ENCODE peak calls at places on chromosomes 11 and 22, in four cellular contexts. C is GM12878, K is K562, F is HepG2. R is an unnamed sample.

GRCh38 chr11:75554258-75555022 is 7.6 kb upstream of the SERPINH1 start:
- DNase-seq in C (no peak), K (peak), F (peak), R (peak)

GRCh38 chr22:47102081-47102480 is 339.6 kb downstream of the TBC1D22A start:
- DNase-seq in C (no peak), K (no peak), F (no peak), R (no peak)

GRCh38 chr11:34192481-34193401 is 87.3 kb downstream of the NAT10 start:
- DNase-seq in C (no peak), K (no peak), F (no peak), R (no peak)

GRCh38 chr22:36208934-36209333 is 7.3 kb upstream of the APOL4 start:
- DNase-seq in C (no peak), K (no peak), F (no peak), R (no peak)

GRCh38 chr11:129731316-129731715 is 84.3 kb upstream of the TMEM45B start:
- DNase-seq in C (no peak), K (no peak), F (no peak), R (no peak)

GRCh38 chr11:65419773-65420481 is 2.7 kb upstream of the NEAT1 start:
- DNase-seq in C (no peak), K (peak), F (peak), R (peak)

GRCh38 chr22:23713696-23714595 is 23.1 kb downstream of the RGL4 start:
- DNase-seq in C (no peak), K (no peak), F (no peak), R (no peak)

GRCh38 chr11:26730711-26731460 is 9.0 kb upstream of the SLC5A12 start:
- DNase-seq in C (no peak), K (no peak), F (no peak), R (no peak)

GRCh38 chr22:35114296-35114980 is 48.5 kb downstream of the ISX start:
- DNase-seq in C (no peak), K (no peak), F (no peak), R (no peak)

GRCh38 chr22:48323746-48324145 is 1503.9 kb downstream of the BRD1 start:
- DNase-seq in C (no peak), K (no peak), F (no peak), R (no peak)

GRCh38 chr11:87753143-87753542 is 422.1 kb downstream of the RAB38 start:
- DNase-seq in C (no peak), K (no peak), F (no peak), R (no peak)

GRCh38 chr11:11841605-11842425 is at the start of gene USP47:
- DNase-seq in C (no peak), K (peak), F (peak), R (peak)

GRCh38 chr11:132914600-132914999 is 617.7 kb downstream of the OPCML start:
- DNase-seq in C (no peak), K (no peak), F (no peak), R (no peak)

GRCh38 chr11:14318581-14318981 is 40.4 kb downstream of the RRAS2 start:
- DNase-seq in C (no peak), K (no peak), F (no peak), R (no peak)

GRCh38 chr11:115505165-115505564 is 950 bp upstream of the CADM1 start:
- DNase-seq in C (no peak), K (no peak), F (no peak), R (peak)

GRCh38 chr11:1761110-1761856 is 2.4 kb downstream of the CTSD start:
- DNase-seq in C (no peak), K (no peak), F (no peak), R (no peak)

GRCh38 chr22:24728790-24729637 is 45.5 kb downstream of the PIWIL3 start:
- DNase-seq in C (no peak), K (peak), F (peak), R (no peak)

GRCh38 chr22:49577168-49578060 is 250.3 kb downstream of the BRD1 start:
- DNase-seq in C (no peak), K (no peak), F (no peak), R (no peak)

GRCh38 chr22:49574205-49574604 is 253.5 kb downstream of the BRD1 start:
- DNase-seq in C (no peak), K (no peak), F (no peak), R (no peak)

GRCh38 chr22:49576241-49577141 is 251.2 kb downstream of the BRD1 start:
- DNase-seq in C (no peak), K (no peak), F (no peak), R (no peak)

GRCh38 chr22:49574861-49575702 is 252.6 kb downstream of the BRD1 start:
- DNase-seq in C (no peak), K (no peak), F (no peak), R (no peak)

GRCh38 chr22:49575703-49576081 is 252.0 kb downstream of the BRD1 start:
- DNase-seq in C (no peak), K (no peak), F (no peak), R (no peak)
- TF ChIP-seq TCF7 in C (no peak), K (no peak), F (no peak), R (no peak)

DNA sequence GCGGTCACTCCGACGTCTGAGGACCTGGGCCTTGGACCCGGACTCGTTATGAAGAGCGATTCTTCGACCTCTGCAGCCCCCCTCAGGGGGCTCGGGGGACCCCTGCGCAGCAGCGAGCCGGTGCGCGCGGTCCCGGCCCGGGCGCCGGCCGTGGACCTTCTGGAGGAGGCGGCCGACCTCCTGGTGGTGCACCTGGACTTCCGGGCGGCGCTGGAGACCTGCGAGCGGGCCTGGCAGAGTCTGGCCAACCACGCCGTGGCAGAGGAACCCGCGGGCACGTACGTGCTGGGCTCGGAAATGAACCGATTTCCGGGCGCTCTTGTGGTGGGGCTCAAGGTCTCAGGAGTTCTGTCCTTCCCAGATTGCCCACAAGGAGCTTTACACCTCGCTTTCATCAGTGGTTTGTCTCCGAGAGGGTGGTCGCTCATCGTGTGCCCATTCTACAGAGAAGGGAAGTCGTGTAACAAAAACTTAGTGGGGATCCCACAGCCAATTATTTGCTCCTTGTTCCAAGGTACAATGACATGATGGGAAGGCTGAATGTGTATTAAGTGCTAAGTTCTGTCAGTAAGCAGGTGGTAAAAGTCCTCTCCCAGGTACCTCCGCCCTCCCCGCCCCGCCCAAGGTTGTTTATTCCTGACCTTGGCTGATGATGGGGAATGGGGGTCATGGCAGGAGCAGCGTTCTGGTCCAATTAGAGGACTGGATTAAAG is 695 bp downstream of the PEX26 start:
- DNase-seq in C (no peak), K (peak), F (peak), R (peak)
- TF ChIP-seq CBFB in C (peak), K (no peak), F (no peak), R (no peak)

DNA sequence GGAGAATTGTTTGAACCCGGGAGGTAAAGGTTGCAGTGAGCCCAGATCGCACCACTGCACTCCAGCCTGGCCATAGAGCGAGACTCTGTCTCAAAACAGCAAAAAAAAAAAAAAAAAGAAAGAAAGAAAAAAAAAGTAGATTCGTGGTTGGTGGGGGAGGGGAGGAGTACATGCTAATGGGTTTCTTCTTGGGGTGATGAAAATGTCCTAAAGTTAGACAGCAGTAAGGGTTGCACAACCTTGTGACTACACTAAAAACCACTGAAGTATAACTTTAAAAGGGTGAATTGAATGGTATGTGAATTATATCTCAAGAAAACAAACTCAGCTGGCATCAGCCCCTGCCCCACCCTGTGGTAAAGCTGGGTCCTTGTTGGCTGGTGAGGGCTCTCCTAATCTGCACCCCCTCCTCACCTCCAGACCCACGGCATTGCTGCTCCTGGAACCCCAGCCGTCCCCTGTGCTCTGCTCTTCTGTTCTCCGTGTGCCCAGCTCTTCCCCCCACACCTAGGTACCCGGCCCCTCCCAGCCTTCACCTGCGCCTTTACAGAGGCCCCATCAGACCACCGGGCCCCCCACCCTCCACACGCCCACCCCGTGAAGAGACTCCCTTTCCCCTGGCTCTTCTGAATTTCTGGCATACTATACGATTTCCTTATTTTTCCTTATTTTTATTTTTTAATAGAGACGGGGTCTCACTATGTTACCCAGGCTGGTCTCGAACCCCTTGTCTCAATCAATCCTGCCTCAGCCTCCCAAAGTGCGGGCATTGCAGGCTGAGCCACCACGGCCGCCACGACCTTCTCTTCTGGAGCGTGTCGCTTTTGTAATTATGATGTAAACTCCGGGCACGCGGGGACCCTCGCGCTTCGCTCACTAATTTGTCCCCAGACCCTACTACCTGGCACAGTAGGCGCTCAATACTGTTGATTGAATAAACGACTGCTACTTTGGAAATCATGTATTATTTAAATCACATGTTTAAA is 927 bp upstream of the FADD start:
- DNase-seq in C (no peak), K (no peak), F (no peak), R (no peak)
- TF ChIP-seq SP1 in C (no peak), K (no peak), F (no peak), R (no peak)

GRCh38 chr11:73597340-73597955 is 464 bp downstream of the FAM168A start:
- DNase-seq in C (no peak), K (no peak), F (no peak), R (no peak)

GRCh38 chr11:73591743-73592142 is 6.2 kb downstream of the FAM168A start:
- DNase-seq in C (no peak), K (no peak), F (no peak), R (no peak)

GRCh38 chr11:73591050-73591449 is 6.9 kb downstream of the FAM168A start:
- DNase-seq in C (no peak), K (no peak), F (no peak), R (no peak)

GRCh38 chr11:73596547-73596946 is 1.4 kb downstream of the FAM168A start:
- DNase-seq in C (no peak), K (no peak), F (no peak), R (no peak)

GRCh38 chr11:73592640-73593039 is 5.3 kb downstream of the FAM168A start:
- DNase-seq in C (no peak), K (no peak), F (no peak), R (no peak)
- TF ChIP-seq TCF7 in C (no peak), K (no peak), F (no peak), R (no peak)

DNA sequence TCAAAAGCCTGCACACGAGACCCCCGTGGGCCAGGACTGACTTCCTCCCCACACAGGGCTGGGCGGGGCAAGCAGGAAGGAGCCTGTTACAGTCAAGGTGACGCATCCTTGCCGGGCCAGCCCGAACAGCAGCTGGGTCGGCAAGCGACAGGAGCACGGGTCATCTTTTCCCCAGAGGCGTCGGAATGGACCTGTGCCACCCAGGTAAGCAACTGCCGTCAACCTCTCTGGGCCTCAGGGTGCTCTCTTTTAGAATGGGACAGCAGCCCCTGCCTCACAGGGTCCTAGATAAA is at the start of gene CYTH4:
- DNase-seq in C (no peak), K (peak), F (no peak), R (no peak)
- TF ChIP-seq CBFB in C (peak), K (no peak), F (no peak), R (no peak)

GRCh38 chr11:113698515-113698914 is 7.6 kb downstream of the TMPRSS5 start:
- DNase-seq in C (no peak), K (no peak), F (no peak), R (no peak)

GRCh38 chr11:113694390-113694789 is 11.7 kb downstream of the TMPRSS5 start:
- DNase-seq in C (no peak), K (no peak), F (no peak), R (no peak)

GRCh38 chr11:113695207-113695606 is 10.9 kb downstream of the TMPRSS5 start:
- DNase-seq in C (no peak), K (no peak), F (no peak), R (no peak)

GRCh38 chr11:113697075-113697474 is 9.0 kb downstream of the TMPRSS5 start:
- DNase-seq in C (no peak), K (no peak), F (no peak), R (no peak)

GRCh38 chr11:113697798-113698407 is 8.2 kb downstream of the TMPRSS5 start:
- DNase-seq in C (no peak), K (peak), F (no peak), R (no peak)
- TF ChIP-seq SP1 in C (no peak), K (no peak), F (no peak), R (no peak)

DNA sequence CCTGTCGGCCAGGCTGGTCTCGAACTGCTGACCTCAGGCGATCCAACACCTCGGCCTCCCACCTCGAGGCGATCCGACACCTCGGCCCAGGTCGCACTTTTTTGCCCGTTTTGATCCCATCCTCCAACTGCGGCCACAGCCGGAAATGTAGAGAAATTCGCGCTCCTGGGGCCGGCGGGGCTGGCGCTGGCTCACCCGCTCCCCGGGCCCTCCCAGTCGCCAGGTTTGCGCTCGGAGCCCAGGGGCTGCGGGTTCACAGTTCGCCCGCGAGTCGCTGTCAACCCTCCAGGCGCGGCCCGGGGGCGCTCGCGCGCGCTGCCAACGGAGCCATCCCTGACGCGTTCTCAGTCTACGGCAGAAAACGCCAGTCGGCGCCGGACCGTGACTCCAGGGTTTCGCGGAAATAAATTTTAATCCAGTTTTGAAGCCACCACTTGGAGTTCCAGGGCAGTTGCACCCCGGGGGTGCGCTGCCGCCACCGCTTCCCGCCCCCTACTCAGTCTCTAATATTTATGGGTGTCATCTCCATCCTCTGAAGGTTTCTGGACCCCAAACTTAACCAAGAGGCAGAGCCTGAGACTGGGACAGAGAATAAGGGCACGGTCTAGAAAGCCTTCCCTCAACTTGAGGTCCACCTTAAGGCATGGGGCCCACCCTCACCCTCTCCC is 1.5 kb upstream of the KLHDC7B start:
- DNase-seq in C (no peak), K (no peak), F (no peak), R (peak)
- TF ChIP-seq TCF7 in C (no peak), K (no peak), F (no peak), R (no peak)

R was measured in WTC11.